ENCODE peak calls at places on chromosomes 7 and 10, in nine cellular contexts. S, G, J, N, A, D, U, K and T are unnamed samples.

GRCh38 chr7:101486056-101486763 is 123.5 kb downstream of the COL26A1 start:
- DNase-seq in S (no peak), G (no peak), J (no peak), N (no peak), A (no peak), D (no peak), U (no peak), K (no peak), T (peak; percentile 47)

GRCh38 chr7:83976302-83976701 is 218.3 kb downstream of the SEMA3A start:
- DNase-seq in S (peak; percentile 31), G (no peak), J (no peak), N (no peak), A (no peak), D (no peak), U (peak; percentile 78), K (peak; percentile 15), T (peak; percentile 47)

GRCh38 chr10:48290286-48290685 is 15.8 kb upstream of the FRMPD2 start:
- DNase-seq in S (no peak), G (no peak), J (no peak), N (no peak), A (no peak), D (no peak), U (no peak), K (no peak), T (no peak)

GRCh38 chr7:40918701-40919271 is 784.0 kb downstream of the SUGCT start:
- DNase-seq in S (no peak), G (no peak), J (no peak), N (no peak), A (peak; percentile 79), D (no peak), U (no peak), K (no peak), T (peak; percentile 77)

GRCh38 chr7:18940577-18941134 is 176.8 kb downstream of the TWIST1 start:
- DNase-seq in S (no peak), G (no peak), J (no peak), N (no peak), A (no peak), D (no peak), U (no peak), K (no peak), T (no peak)

GRCh38 chr7:158321936-158322615 is 265.5 kb downstream of the PTPRN2 start:
- DNase-seq in S (no peak), G (no peak), J (no peak), N (no peak), A (no peak), D (no peak), U (no peak), K (no peak), T (no peak)

GRCh38 chr7:28315565-28316420 is 96.5 kb upstream of the CREB5 start:
- DNase-seq in S (no peak), G (peak; percentile 23), J (peak; percentile 37), N (no peak), A (peak; percentile 21), D (no peak), U (no peak), K (no peak), T (peak; percentile 67)

GRCh38 chr7:116271161-116271979 is 61.0 kb downstream of the TES start:
- DNase-seq in S (no peak), G (no peak), J (no peak), N (no peak), A (peak; percentile 26), D (no peak), U (no peak), K (no peak), T (peak; percentile 18)

GRCh38 chr10:43921881-43922280 is 273.2 kb upstream of the ZNF32 start:
- DNase-seq in S (no peak), G (no peak), J (no peak), N (no peak), A (no peak), D (no peak), U (no peak), K (no peak), T (no peak)

GRCh38 chr7:132351858-132352539 is 224.3 kb downstream of the PLXNA4 start:
- DNase-seq in S (no peak), G (no peak), J (no peak), N (no peak), A (no peak), D (no peak), U (no peak), K (no peak), T (peak; percentile 54)

GRCh38 chr10:43398939-43399871 is 9.8 kb downstream of the HNRNPF start:
- DNase-seq in S (no peak), G (no peak), J (no peak), N (no peak), A (no peak), D (no peak), U (peak; percentile 60), K (no peak), T (peak; percentile 52)

GRCh38 chr7:126820925-126821324 is 431.8 kb downstream of the GRM8 start:
- DNase-seq in S (no peak), G (no peak), J (no peak), N (no peak), A (no peak), D (no peak), U (no peak), K (no peak), T (no peak)

GRCh38 chr10:13969792-13970140 is 361.0 kb downstream of the FRMD4A start:
- DNase-seq in S (no peak), G (no peak), J (no peak), N (no peak), A (no peak), D (no peak), U (no peak), K (no peak), T (no peak)

GRCh38 chr7:106767498-106768323 is 97.4 kb upstream of the PIK3CG start:
- DNase-seq in S (no peak), G (no peak), J (no peak), N (no peak), A (no peak), D (no peak), U (no peak), K (peak; percentile 61), T (no peak)

GRCh38 chr10:34804306-34804705 is 10.8 kb downstream of the PARD3 start:
- DNase-seq in S (no peak), G (no peak), J (no peak), N (no peak), A (no peak), D (no peak), U (no peak), K (no peak), T (no peak)

GRCh38 chr7:95723583-95724180 is 48.7 kb upstream of the DYNC1I1 start:
- DNase-seq in S (peak; percentile 75), G (peak; percentile 77), J (no peak), N (no peak), A (no peak), D (no peak), U (peak; percentile 69), K (peak; percentile 10), T (peak; percentile 73)

GRCh38 chr10:11227103-11227502 is 209.4 kb downstream of the CELF2 start:
- DNase-seq in S (no peak), G (no peak), J (no peak), N (no peak), A (no peak), D (no peak), U (no peak), K (peak; percentile 63), T (no peak)

GRCh38 chr10:99598011-99598410 is 22.2 kb downstream of the SLC25A28 start:
- DNase-seq in S (no peak), G (no peak), J (no peak), N (no peak), A (no peak), D (no peak), U (no peak), K (no peak), T (no peak)

GRCh38 chr10:79555910-79556309 is 4.3 kb downstream of the SFTPA2 start:
- DNase-seq in S (no peak), G (no peak), J (no peak), N (no peak), A (no peak), D (no peak), U (no peak), K (no peak), T (no peak)

GRCh38 chr10:7318836-7319235 is 92.0 kb downstream of the SFMBT2 start:
- DNase-seq in S (no peak), G (no peak), J (no peak), N (no peak), A (no peak), D (no peak), U (no peak), K (no peak), T (no peak)